ENCODE peak calls at places on chromosomes 6 and 20, in ten cellular contexts. D, W, G, E, L, O, T, J, I and X are unnamed samples.

GRCh38 chr6:43744931-43745727 is 24.9 kb upstream of the VEGFA start:
- DNase-seq in D (peak), W (no peak), G (no peak), E (no peak), L (no peak), O (no peak), T (no peak), J (no peak), I (no peak), X (no peak)

GRCh38 chr6:5532941-5533340 is 271.6 kb downstream of the FARS2 start:
- DNase-seq in D (no peak), W (no peak), G (no peak), E (no peak), L (no peak), O (no peak), T (no peak), J (no peak), I (no peak), X (no peak)

GRCh38 chr6:119620846-119621570 is 271.4 kb upstream of the MAN1A1 start:
- DNase-seq in D (no peak), W (no peak), G (peak), E (no peak), L (no peak), O (no peak), T (no peak), J (no peak), I (no peak), X (no peak)

GRCh38 chr6:169904051-169904922 is 152.9 kb downstream of the ERMARD start:
- DNase-seq in D (no peak), W (no peak), G (no peak), E (no peak), L (no peak), O (no peak), T (no peak), J (no peak), I (no peak), X (no peak)

GRCh38 chr6:165439928-165440554 is 130.6 kb upstream of the C6orf118 start:
- DNase-seq in D (no peak), W (peak), G (peak), E (no peak), L (no peak), O (no peak), T (no peak), J (no peak), I (no peak), X (no peak)

GRCh38 chr6:27757307-27757706 is 154.9 kb downstream of the OR2B2 start:
- DNase-seq in D (peak), W (no peak), G (no peak), E (peak), L (peak), O (no peak), T (peak), J (peak), I (peak), X (peak)

GRCh38 chr6:21808551-21809181 is 215.1 kb downstream of the SOX4 start:
- DNase-seq in D (no peak), W (no peak), G (peak), E (no peak), L (no peak), O (no peak), T (no peak), J (no peak), I (no peak), X (peak)

GRCh38 chr20:776165-776564 is 7.9 kb upstream of the SLC52A3 start:
- DNase-seq in D (no peak), W (no peak), G (no peak), E (no peak), L (no peak), O (no peak), T (no peak), J (no peak), I (no peak), X (no peak)

GRCh38 chr20:32474967-32475819 is 109.9 kb downstream of the NOL4L start:
- DNase-seq in D (peak), W (no peak), G (peak), E (no peak), L (peak), O (no peak), T (no peak), J (no peak), I (no peak), X (peak)